ENCODE peak calls at places on chromosomes 6 and 20, in ten cellular contexts. W, J, N, V, K, Y, R, A, M and L are unnamed samples.

GRCh38 chr6:13302751-13303667 is 25.3 kb downstream of the TBC1D7 start:
- DNase-seq in W (peak), J (peak), N (no peak), V (no peak), K (no peak), Y (peak), R (peak), A (peak), M (peak), L (no peak)

GRCh38 chr6:7241160-7241559 is 71.8 kb downstream of the SSR1 start:
- DNase-seq in W (no peak), J (no peak), N (no peak), V (no peak), K (no peak), Y (no peak), R (no peak), A (no peak), M (no peak), L (no peak)

GRCh38 chr6:82348130-82348529 is 15.5 kb upstream of the TPBG start:
- DNase-seq in W (no peak), J (no peak), N (no peak), V (no peak), K (peak), Y (no peak), R (no peak), A (no peak), M (no peak), L (peak)

GRCh38 chr20:9439806-9440205 is 74.6 kb upstream of the LAMP5 start:
- DNase-seq in W (no peak), J (no peak), N (no peak), V (no peak), K (no peak), Y (no peak), R (no peak), A (no peak), M (no peak), L (no peak)

GRCh38 chr6:7135755-7136154 is 28.0 kb downstream of the RREB1 start:
- DNase-seq in W (no peak), J (no peak), N (no peak), V (no peak), K (no peak), Y (no peak), R (no peak), A (no peak), M (no peak), L (no peak)

GRCh38 chr6:48691420-48691819 is 580.4 kb upstream of the PTCHD4 start:
- DNase-seq in W (no peak), J (no peak), N (no peak), V (no peak), K (no peak), Y (no peak), R (no peak), A (no peak), M (no peak), L (no peak)

GRCh38 chr6:166726193-166726592 is 99.1 kb upstream of the RPS6KA2 start:
- DNase-seq in W (no peak), J (no peak), N (no peak), V (no peak), K (no peak), Y (no peak), R (no peak), A (no peak), M (no peak), L (no peak)

GRCh38 chr6:24982231-24982630 is 46.5 kb upstream of the RIPOR2 start:
- DNase-seq in W (peak), J (no peak), N (no peak), V (no peak), K (no peak), Y (no peak), R (no peak), A (no peak), M (no peak), L (no peak)

GRCh38 chr20:15475483-15475882 is 1097.8 kb downstream of the KIF16B start:
- DNase-seq in W (no peak), J (no peak), N (no peak), V (no peak), K (no peak), Y (no peak), R (no peak), A (no peak), M (no peak), L (no peak)

GRCh38 chr6:30707281-30707850 is 9.7 kb downstream of the MDC1 start:
- DNase-seq in W (no peak), J (no peak), N (no peak), V (no peak), K (no peak), Y (no peak), R (no peak), A (no peak), M (no peak), L (no peak)

GRCh38 chr6:39553029-39553428 is 172.2 kb downstream of the KIF6 start:
- DNase-seq in W (no peak), J (no peak), N (no peak), V (no peak), K (no peak), Y (no peak), R (peak), A (no peak), M (peak), L (peak)

GRCh38 chr6:39558079-39558478 is 167.1 kb downstream of the KIF6 start:
- DNase-seq in W (no peak), J (no peak), N (no peak), V (no peak), K (no peak), Y (no peak), R (no peak), A (no peak), M (no peak), L (no peak)

GRCh38 chr6:39553811-39554802 is 171.1 kb downstream of the KIF6 start:
- DNase-seq in W (peak), J (no peak), N (no peak), V (no peak), K (no peak), Y (no peak), R (peak), A (no peak), M (peak), L (no peak)

GRCh38 chr6:39558791-39559190 is 166.4 kb downstream of the KIF6 start:
- DNase-seq in W (no peak), J (no peak), N (no peak), V (no peak), K (no peak), Y (no peak), R (no peak), A (no peak), M (no peak), L (no peak)

GRCh38 chr6:39555136-39555535 is 170.1 kb downstream of the KIF6 start:
- DNase-seq in W (no peak), J (no peak), N (no peak), V (no peak), K (peak), Y (no peak), R (no peak), A (no peak), M (no peak), L (no peak)
- TF ChIP-seq CTCF in W (no peak), J (no peak), N (no peak), V (no peak), K (no peak), Y (no peak), R (no peak), A (no peak), M (no peak), L (no peak)

DNA sequence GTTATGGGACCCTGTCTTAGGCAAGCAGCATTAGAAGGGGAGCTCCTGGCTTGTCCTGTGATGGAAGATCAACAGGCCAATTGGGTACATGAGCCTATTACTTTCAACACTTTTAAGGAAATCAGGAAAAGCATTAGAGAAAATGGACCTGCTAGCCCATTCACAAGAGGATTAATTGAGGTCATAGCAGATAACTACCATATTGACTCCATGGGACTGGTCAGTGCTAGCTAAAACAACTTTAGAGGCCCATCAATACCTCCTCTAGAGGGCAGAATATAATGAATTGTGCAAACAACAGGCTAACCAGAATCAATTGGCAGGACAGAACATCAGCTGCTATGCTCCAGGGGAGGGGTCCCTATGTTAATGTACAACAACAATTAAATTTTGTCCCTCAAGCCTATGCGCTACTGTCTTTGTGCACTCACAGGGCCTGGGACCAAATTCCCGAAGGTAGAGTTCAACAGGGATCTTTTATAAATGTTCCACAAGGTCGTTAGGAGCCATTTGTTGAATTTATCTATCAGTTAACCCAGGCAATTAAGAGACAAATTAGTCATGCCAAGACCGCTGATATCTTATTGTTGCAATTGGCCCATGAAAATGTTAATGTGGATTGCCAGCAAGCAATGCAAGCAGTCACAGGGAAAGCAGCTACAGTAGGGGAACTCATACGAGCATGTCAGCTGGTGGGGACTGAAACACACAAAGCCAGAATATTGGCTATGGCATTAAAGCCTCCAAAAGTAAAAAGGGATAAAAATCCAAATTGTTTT is 106.6 kb upstream of the BTN3A2 start:
- DNase-seq in W (peak), J (no peak), N (no peak), V (no peak), K (no peak), Y (no peak), R (no peak), A (no peak), M (no peak), L (peak)
- TF ChIP-seq CTCF in W (no peak), J (peak), N (no peak), V (no peak), K (peak), Y (peak), R (peak), A (peak), M (peak), L (peak)

DNA sequence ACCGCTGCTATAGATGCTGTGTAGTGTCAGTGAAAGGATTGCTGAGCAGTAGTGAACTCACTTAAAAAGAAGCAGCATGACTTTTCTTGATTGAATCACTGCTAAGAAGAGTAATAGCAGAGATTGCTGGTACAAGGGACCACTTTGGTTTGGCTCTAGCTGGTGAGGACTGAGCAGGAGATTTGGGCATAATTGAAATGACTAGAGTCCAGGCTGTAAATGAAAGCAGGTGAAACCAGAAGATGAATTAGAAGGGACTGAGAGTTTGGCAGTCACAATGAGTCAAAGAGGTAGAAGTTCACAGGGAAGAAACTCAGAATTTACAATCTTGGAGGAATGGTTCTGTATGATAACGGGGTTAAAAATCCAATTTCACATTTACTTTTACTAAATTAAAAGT is 19.1 kb upstream of the REV3L start:
- DNase-seq in W (no peak), J (no peak), N (no peak), V (no peak), K (no peak), Y (no peak), R (no peak), A (no peak), M (no peak), L (no peak)
- TF ChIP-seq CTCF in W (no peak), J (no peak), N (no peak), V (no peak), K (no peak), Y (no peak), R (no peak), A (no peak), M (no peak), L (no peak)

DNA sequence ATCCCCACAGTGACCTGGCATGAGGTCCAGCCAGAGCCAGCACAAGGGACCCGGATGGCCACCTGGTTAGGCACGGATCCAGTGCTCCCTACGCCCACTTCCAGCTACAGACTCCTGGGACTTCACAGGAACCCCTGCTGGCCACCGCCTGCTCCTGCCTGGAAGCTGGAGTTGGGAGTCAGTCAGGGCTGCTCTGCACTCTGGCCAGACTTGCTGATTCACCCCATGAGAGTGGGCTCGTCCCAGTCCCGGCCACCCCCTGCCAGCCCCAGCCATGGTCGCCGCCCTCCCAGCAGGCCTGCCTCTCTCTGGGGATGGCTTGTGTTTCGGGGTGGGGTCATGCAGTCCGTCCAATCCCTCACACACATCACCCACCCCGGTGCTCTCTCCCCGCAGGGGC is 125.8 kb downstream of the DLL1 start:
- DNase-seq in W (no peak), J (no peak), N (no peak), V (no peak), K (peak), Y (no peak), R (no peak), A (no peak), M (no peak), L (no peak)
- TF ChIP-seq CTCF in W (peak), J (no peak), N (no peak), V (no peak), K (peak), Y (no peak), R (no peak), A (no peak), M (no peak), L (no peak)

GRCh38 chr20:58868795-58869194 is 16.3 kb downstream of the GNAS start:
- DNase-seq in W (no peak), J (no peak), N (no peak), V (no peak), K (peak), Y (no peak), R (no peak), A (no peak), M (no peak), L (peak)
- TF ChIP-seq CTCF in W (peak), J (peak), N (no peak), V (no peak), K (peak), Y (peak), R (peak), A (peak), M (peak), L (peak)

GRCh38 chr6:34979994-34980393 is 90.9 kb downstream of the ANKS1A start:
- DNase-seq in W (no peak), J (no peak), N (no peak), V (no peak), K (no peak), Y (no peak), R (no peak), A (no peak), M (no peak), L (no peak)

GRCh38 chr6:34984416-34984815 is 95.4 kb downstream of the ANKS1A start:
- DNase-seq in W (no peak), J (no peak), N (no peak), V (no peak), K (no peak), Y (no peak), R (no peak), A (no peak), M (no peak), L (no peak)

GRCh38 chr6:34981951-34982350 is 92.9 kb downstream of the ANKS1A start:
- DNase-seq in W (peak), J (no peak), N (no peak), V (no peak), K (no peak), Y (no peak), R (peak), A (no peak), M (no peak), L (no peak)

GRCh38 chr6:34985236-34985635 is 96.2 kb downstream of the ANKS1A start:
- DNase-seq in W (no peak), J (no peak), N (no peak), V (no peak), K (no peak), Y (no peak), R (no peak), A (peak), M (no peak), L (no peak)

GRCh38 chr6:34982424-34982852 is 93.4 kb downstream of the ANKS1A start:
- DNase-seq in W (peak), J (no peak), N (no peak), V (no peak), K (no peak), Y (peak), R (peak), A (peak), M (peak), L (no peak)
- TF ChIP-seq CTCF in W (peak), J (peak), N (no peak), V (no peak), K (peak), Y (peak), R (peak), A (no peak), M (peak), L (peak)